ENCODE peak calls at places on chromosome 7, in six cellular contexts. E is central memory CD4-positive, alpha-beta T cell; S is COLO829; T is T-helper 2 cell; U is EH; B is SW480. F is an unnamed sample.

GRCh38 chr7:130995252-130996081 is 261.5 kb upstream of the KLF14 start:
- DNase-seq in E (no peak), S (no peak), T (no peak), U (peak), B (peak), F (no peak)

GRCh38 chr7:64872351-64872750 is 30.7 kb upstream of the ZNF273 start:
- DNase-seq in E (no peak), S (no peak), T (no peak), U (no peak), B (no peak), F (no peak)

GRCh38 chr7:73817121-73817520 is 13.7 kb upstream of the CLDN4 start:
- DNase-seq in E (no peak), S (no peak), T (no peak), U (no peak), B (no peak), F (no peak)

GRCh38 chr7:83270407-83270806 is 107.7 kb upstream of the PCLO start:
- DNase-seq in E (no peak), S (peak), T (no peak), U (no peak), B (no peak), F (no peak)

GRCh38 chr7:10696064-10696463 is 277.6 kb upstream of the PHF14 start:
- DNase-seq in E (no peak), S (no peak), T (no peak), U (no peak), B (no peak), F (no peak)

GRCh38 chr7:112515989-112516388 is 35.2 kb downstream of the LSMEM1 start:
- DNase-seq in E (no peak), S (no peak), T (no peak), U (no peak), B (no peak), F (no peak)

GRCh38 chr7:149826344-149827088 is 11.7 kb upstream of the ZNF862 start:
- DNase-seq in E (no peak), S (no peak), T (no peak), U (no peak), B (no peak), F (no peak)

GRCh38 chr7:134941185-134941900 is 45.0 kb upstream of the AGBL3 start:
- DNase-seq in E (no peak), S (no peak), T (no peak), U (peak), B (no peak), F (peak)

GRCh38 chr7:130480001-130480400 is 11.9 kb upstream of the MEST start:
- DNase-seq in E (no peak), S (no peak), T (no peak), U (no peak), B (no peak), F (no peak)

GRCh38 chr7:97506728-97507127 is 225.2 kb upstream of the TAC1 start:
- DNase-seq in E (no peak), S (no peak), T (peak), U (no peak), B (no peak), F (no peak)

GRCh38 chr7:18396953-18397352 is 98.6 kb upstream of the HDAC9 start:
- DNase-seq in E (no peak), S (no peak), T (no peak), U (no peak), B (no peak), F (no peak)

GRCh38 chr7:137877301-137877700 is 30.5 kb upstream of the DGKI start:
- DNase-seq in E (no peak), S (no peak), T (no peak), U (no peak), B (no peak), F (no peak)

GRCh38 chr7:83415840-83416239 is 233.1 kb downstream of the SEMA3E start:
- DNase-seq in E (no peak), S (no peak), T (no peak), U (no peak), B (no peak), F (no peak)

GRCh38 chr7:83821866-83822265 is 172.9 kb upstream of the SEMA3E start:
- DNase-seq in E (no peak), S (peak), T (no peak), U (no peak), B (no peak), F (no peak)